ENCODE peak calls at places on chromosomes 11 and 22, in nine cellular contexts. P, K, Q, Z, Y, B, M, F and D are unnamed samples.
A peak's percentile ranks its signal among the peaks of the same experiment; 100 is the strongest.

GRCh38 chr11:86218125-86219081 is 26.1 kb upstream of the EED start:
- DNase-seq in B (peak; percentile 65), M (peak; percentile 34), F (no peak), Q (peak; percentile 52), Z (peak; percentile 64), K (peak; percentile 24), P (peak; percentile 77), Y (peak; percentile 18), D (peak; percentile 68)

GRCh38 chr11:93407777-93408401 is 77.3 kb downstream of the DEUP1 start:
- DNase-seq in M (no peak), B (peak; percentile 9), F (no peak), Y (no peak), Q (no peak), Z (no peak), K (no peak), P (no peak), D (no peak)

GRCh38 chr22:24077416-24077815 is 66.3 kb downstream of the CABIN1 start:
- DNase-seq in F (no peak), Q (no peak), Y (no peak), B (no peak), M (no peak), Z (no peak), K (no peak), P (no peak), D (no peak)

GRCh38 chr11:67640021-67640757 is 626 bp upstream of the TBX10 start:
- DNase-seq in Y (peak; percentile 55), M (peak; percentile 43), P (peak; percentile 71), K (peak; percentile 31), B (no peak), F (peak; percentile 83), Q (no peak), Z (peak; percentile 67), D (peak; percentile 72)

GRCh38 chr11:4092031-4092430 is 2.6 kb upstream of the RRM1 start:
- DNase-seq in P (no peak), Z (no peak), Y (no peak), M (no peak), K (no peak), B (no peak), F (no peak), Q (no peak), D (no peak)

GRCh38 chr11:134485316-134485715 is 73.3 kb upstream of the B3GAT1 start:
- DNase-seq in P (no peak), Q (no peak), B (no peak), Y (no peak), K (no peak), M (no peak), F (no peak), Z (no peak), D (no peak)

GRCh38 chr11:10925149-10925926 is 67.5 kb upstream of the ZBED5 start:
- DNase-seq in Q (no peak), Z (no peak), K (no peak), M (no peak), Y (no peak), B (no peak), P (peak; percentile 48), F (no peak), D (no peak)

GRCh38 chr22:40605676-40606250 is 30.8 kb downstream of the MRTFA start:
- DNase-seq in M (no peak), Y (no peak), Z (no peak), Q (no peak), B (no peak), P (no peak), F (no peak), K (no peak), D (no peak)

GRCh38 chr22:47552024-47552423 is 789.6 kb downstream of the TBC1D22A start:
- DNase-seq in M (no peak), Y (no peak), P (no peak), Z (no peak), Q (no peak), F (peak; percentile 66), K (no peak), B (no peak), D (no peak)

GRCh38 chr11:70115778-70116177 is 37.7 kb downstream of the ANO1 start:
- DNase-seq in M (no peak), F (no peak), K (no peak), Q (no peak), P (no peak), Z (no peak), B (no peak), Y (no peak), D (no peak)

GRCh38 chr11:104782377-104782754 is 115.9 kb downstream of the CASP12 start:
- DNase-seq in Z (no peak), B (no peak), K (no peak), P (no peak), Y (no peak), Q (no peak), F (no peak), M (no peak), D (no peak)

GRCh38 chr11:26764825-26765224 is 43.0 kb upstream of the SLC5A12 start:
- DNase-seq in P (no peak), B (no peak), M (no peak), F (no peak), Z (no peak), Q (no peak), K (no peak), Y (no peak), D (no peak)

GRCh38 chr11:44057340-44057739 is 8.7 kb upstream of the ACCS start:
- DNase-seq in B (no peak), K (no peak), P (no peak), Z (no peak), F (no peak), Q (no peak), Y (no peak), M (no peak), D (no peak)

GRCh38 chr11:19955660-19956059 is 204.6 kb downstream of the DBX1 start:
- DNase-seq in K (no peak), P (no peak), Z (no peak), Y (no peak), B (no peak), Q (no peak), M (no peak), F (no peak), D (no peak)

GRCh38 chr22:22908941-22909604 is 21.5 kb downstream of the IGLL5 start:
- DNase-seq in M (no peak), B (no peak), K (no peak), Z (no peak), Q (no peak), Y (no peak), F (no peak), P (no peak), D (no peak)

GRCh38 chr22:49810363-49811013 is 17.2 kb downstream of the BRD1 start:
- DNase-seq in Z (no peak), B (no peak), Q (no peak), K (no peak), P (no peak), Y (no peak), M (no peak), F (no peak), D (no peak)

GRCh38 chr22:33605201-33605600 is 315.1 kb downstream of the LARGE1 start:
- DNase-seq in Z (no peak), F (no peak), P (no peak), Q (no peak), K (no peak), B (peak; percentile 4), Y (no peak), M (no peak), D (no peak)

GRCh38 chr11:38718049-38718448 is 2120.0 kb upstream of the RAG2 start:
- DNase-seq in K (no peak), Q (no peak), Y (no peak), B (no peak), Z (no peak), P (peak; percentile 0), M (no peak), F (no peak), D (no peak)

GRCh38 chr22:45227645-45228400 is 12.9 kb downstream of the KIAA0930 start:
- DNase-seq in Y (no peak), P (no peak), K (no peak), Z (no peak), F (no peak), M (no peak), Q (no peak), B (no peak), D (peak; percentile 59)

GRCh38 chr22:24434472-24435322 is 7.3 kb downstream of the ADORA2A start:
- DNase-seq in F (no peak), B (no peak), Q (no peak), P (no peak), Z (no peak), K (peak; percentile 36), M (peak; percentile 60), Y (peak; percentile 86), D (peak; percentile 49)

GRCh38 chr11:133892126-133892525 is 46.8 kb upstream of the SPATA19 start:
- DNase-seq in M (no peak), Q (no peak), K (no peak), Z (no peak), P (no peak), Y (no peak), F (peak; percentile 68), B (no peak), D (no peak)